ENCODE peak calls at places on chromosome 15, in eight cellular contexts. One of them, this sample, is unnamed.
A peak's percentile ranks its signal among the peaks of the same experiment; 100 is the strongest.

GRCh38 chr15:62444104-62445027 is 279.3 kb upstream of the C2CD4B start:
- DNase-seq in esophagus muscularis mucosa: no peak
- DNase-seq in hypothalamus: no peak
- DNase-seq in GM10248: no peak
- DNase-seq in cardiac muscle cell: no peak
- DNase-seq in left cardiac atrium: no peak
- DNase-seq in NCI-H2171 treated with DMSO at 0.1 percent for 48 hours: peak; percentile 23
- DNase-seq in WERI-Rb-1: no peak
- DNase-seq in this sample: peak; percentile 87

GRCh38 chr15:101167366-101167790 is 84.5 kb downstream of the CHSY1 start:
- DNase-seq in esophagus muscularis mucosa: no peak
- DNase-seq in GM10248: no peak
- DNase-seq in hypothalamus: no peak
- DNase-seq in WERI-Rb-1: no peak
- DNase-seq in cardiac muscle cell: no peak
- DNase-seq in left cardiac atrium: no peak
- DNase-seq in NCI-H2171 treated with DMSO at 0.1 percent for 48 hours: no peak
- DNase-seq in this sample: no peak

GRCh38 chr15:48541659-48542334 is 103.7 kb downstream of the FBN1 start:
- DNase-seq in WERI-Rb-1: no peak
- DNase-seq in cardiac muscle cell: no peak
- DNase-seq in NCI-H2171 treated with DMSO at 0.1 percent for 48 hours: no peak
- DNase-seq in GM10248: peak; percentile 34
- DNase-seq in hypothalamus: no peak
- DNase-seq in esophagus muscularis mucosa: no peak
- DNase-seq in left cardiac atrium: no peak
- DNase-seq in this sample: peak; percentile 64

GRCh38 chr15:59701880-59702279 is 12.8 kb upstream of the BNIP2 start:
- DNase-seq in WERI-Rb-1: peak; percentile 62
- DNase-seq in GM10248: no peak
- DNase-seq in esophagus muscularis mucosa: no peak
- DNase-seq in hypothalamus: no peak
- DNase-seq in left cardiac atrium: no peak
- DNase-seq in NCI-H2171 treated with DMSO at 0.1 percent for 48 hours: no peak
- DNase-seq in cardiac muscle cell: no peak
- DNase-seq in this sample: no peak

GRCh38 chr15:99447497-99448371 is 118.0 kb upstream of the MEF2A start:
- DNase-seq in GM10248: peak; percentile 37
- DNase-seq in WERI-Rb-1: peak; percentile 61
- DNase-seq in NCI-H2171 treated with DMSO at 0.1 percent for 48 hours: peak; percentile 41
- DNase-seq in left cardiac atrium: no peak
- DNase-seq in esophagus muscularis mucosa: no peak
- DNase-seq in cardiac muscle cell: no peak
- DNase-seq in hypothalamus: no peak
- DNase-seq in this sample: no peak

GRCh38 chr15:80667895-80668430 is 27.1 kb upstream of the ABHD17C start:
- DNase-seq in GM10248: no peak
- DNase-seq in cardiac muscle cell: no peak
- DNase-seq in hypothalamus: no peak
- DNase-seq in left cardiac atrium: no peak
- DNase-seq in NCI-H2171 treated with DMSO at 0.1 percent for 48 hours: no peak
- DNase-seq in WERI-Rb-1: no peak
- DNase-seq in esophagus muscularis mucosa: no peak
- DNase-seq in this sample: no peak

GRCh38 chr15:43872416-43873020 is 45.7 kb downstream of the WDR76 start:
- DNase-seq in left cardiac atrium: peak; percentile 46
- DNase-seq in GM10248: peak; percentile 32
- DNase-seq in hypothalamus: peak; percentile 20
- DNase-seq in esophagus muscularis mucosa: no peak
- DNase-seq in WERI-Rb-1: peak; percentile 49
- DNase-seq in cardiac muscle cell: peak; percentile 90
- DNase-seq in NCI-H2171 treated with DMSO at 0.1 percent for 48 hours: peak; percentile 63
- DNase-seq in this sample: peak; percentile 8

GRCh38 chr15:64483749-64484148 is 23.4 kb downstream of the ZNF609 start:
- DNase-seq in NCI-H2171 treated with DMSO at 0.1 percent for 48 hours: no peak
- DNase-seq in esophagus muscularis mucosa: no peak
- DNase-seq in left cardiac atrium: no peak
- DNase-seq in WERI-Rb-1: no peak
- DNase-seq in GM10248: no peak
- DNase-seq in cardiac muscle cell: no peak
- DNase-seq in hypothalamus: no peak
- DNase-seq in this sample: no peak

GRCh38 chr15:78209646-78210348 is 24.6 kb downstream of the ACSBG1 start:
- DNase-seq in esophagus muscularis mucosa: no peak
- DNase-seq in WERI-Rb-1: no peak
- DNase-seq in NCI-H2171 treated with DMSO at 0.1 percent for 48 hours: no peak
- DNase-seq in GM10248: no peak
- DNase-seq in left cardiac atrium: peak; percentile 71
- DNase-seq in cardiac muscle cell: no peak
- DNase-seq in hypothalamus: no peak
- DNase-seq in this sample: no peak

GRCh38 chr15:91348812-91349500 is 248.9 kb downstream of the SV2B start:
- DNase-seq in NCI-H2171 treated with DMSO at 0.1 percent for 48 hours: no peak
- DNase-seq in GM10248: no peak
- DNase-seq in hypothalamus: no peak
- DNase-seq in WERI-Rb-1: no peak
- DNase-seq in cardiac muscle cell: no peak
- DNase-seq in esophagus muscularis mucosa: no peak
- DNase-seq in left cardiac atrium: no peak
- DNase-seq in this sample: peak; percentile 54

GRCh38 chr15:53351373-53351772 is 408.1 kb downstream of the WDR72 start:
- DNase-seq in GM10248: no peak
- DNase-seq in left cardiac atrium: no peak
- DNase-seq in cardiac muscle cell: no peak
- DNase-seq in NCI-H2171 treated with DMSO at 0.1 percent for 48 hours: no peak
- DNase-seq in WERI-Rb-1: no peak
- DNase-seq in hypothalamus: no peak
- DNase-seq in esophagus muscularis mucosa: no peak
- DNase-seq in this sample: no peak

GRCh38 chr15:95215016-95215415 is 983.7 kb downstream of the MCTP2 start:
- DNase-seq in GM10248: no peak
- DNase-seq in WERI-Rb-1: no peak
- DNase-seq in cardiac muscle cell: no peak
- DNase-seq in esophagus muscularis mucosa: no peak
- DNase-seq in left cardiac atrium: no peak
- DNase-seq in hypothalamus: no peak
- DNase-seq in NCI-H2171 treated with DMSO at 0.1 percent for 48 hours: no peak
- DNase-seq in this sample: no peak

GRCh38 chr15:60426870-60427528 is 29.2 kb upstream of the ANXA2 start:
- DNase-seq in esophagus muscularis mucosa: no peak
- DNase-seq in cardiac muscle cell: no peak
- DNase-seq in WERI-Rb-1: no peak
- DNase-seq in GM10248: no peak
- DNase-seq in left cardiac atrium: no peak
- DNase-seq in hypothalamus: no peak
- DNase-seq in NCI-H2171 treated with DMSO at 0.1 percent for 48 hours: no peak
- DNase-seq in this sample: no peak

GRCh38 chr15:77966540-77967290 is 110.8 kb downstream of the TBC1D2B start:
- DNase-seq in cardiac muscle cell: peak; percentile 42
- DNase-seq in hypothalamus: peak; percentile 23
- DNase-seq in GM10248: peak; percentile 67
- DNase-seq in WERI-Rb-1: peak; percentile 64
- DNase-seq in NCI-H2171 treated with DMSO at 0.1 percent for 48 hours: peak; percentile 44
- DNase-seq in esophagus muscularis mucosa: no peak
- DNase-seq in left cardiac atrium: no peak
- DNase-seq in this sample: no peak

GRCh38 chr15:31457161-31457560 is 130.5 kb downstream of the KLF13 start:
- DNase-seq in cardiac muscle cell: no peak
- DNase-seq in hypothalamus: no peak
- DNase-seq in esophagus muscularis mucosa: no peak
- DNase-seq in NCI-H2171 treated with DMSO at 0.1 percent for 48 hours: no peak
- DNase-seq in left cardiac atrium: no peak
- DNase-seq in WERI-Rb-1: no peak
- DNase-seq in GM10248: no peak
- DNase-seq in this sample: no peak

GRCh38 chr15:78002996-78003395 is 74.5 kb downstream of the TBC1D2B start:
- DNase-seq in NCI-H2171 treated with DMSO at 0.1 percent for 48 hours: no peak
- DNase-seq in hypothalamus: no peak
- DNase-seq in esophagus muscularis mucosa: no peak
- DNase-seq in WERI-Rb-1: no peak
- DNase-seq in cardiac muscle cell: no peak
- DNase-seq in left cardiac atrium: no peak
- DNase-seq in GM10248: no peak
- DNase-seq in this sample: no peak

GRCh38 chr15:25742008-25742407 is 121.1 kb downstream of the ATP10A start:
- DNase-seq in GM10248: no peak
- DNase-seq in WERI-Rb-1: no peak
- DNase-seq in hypothalamus: peak; percentile 55
- DNase-seq in left cardiac atrium: no peak
- DNase-seq in esophagus muscularis mucosa: no peak
- DNase-seq in cardiac muscle cell: no peak
- DNase-seq in NCI-H2171 treated with DMSO at 0.1 percent for 48 hours: no peak
- DNase-seq in this sample: no peak

GRCh38 chr15:57284535-57284934 is 91.8 kb upstream of the CGNL1 start:
- DNase-seq in WERI-Rb-1: no peak
- DNase-seq in GM10248: no peak
- DNase-seq in esophagus muscularis mucosa: no peak
- DNase-seq in cardiac muscle cell: no peak
- DNase-seq in hypothalamus: no peak
- DNase-seq in NCI-H2171 treated with DMSO at 0.1 percent for 48 hours: no peak
- DNase-seq in left cardiac atrium: no peak
- DNase-seq in this sample: no peak

GRCh38 chr15:25022233-25022632 is 67.4 kb downstream of the SNRPN start:
- DNase-seq in WERI-Rb-1: no peak
- DNase-seq in hypothalamus: no peak
- DNase-seq in GM10248: no peak
- DNase-seq in left cardiac atrium: no peak
- DNase-seq in esophagus muscularis mucosa: no peak
- DNase-seq in NCI-H2171 treated with DMSO at 0.1 percent for 48 hours: no peak
- DNase-seq in cardiac muscle cell: no peak
- DNase-seq in this sample: no peak

GRCh38 chr15:70057931-70058641 is 39.6 kb downstream of the TLE3 start:
- DNase-seq in left cardiac atrium: no peak
- DNase-seq in hypothalamus: no peak
- DNase-seq in WERI-Rb-1: no peak
- DNase-seq in GM10248: no peak
- DNase-seq in esophagus muscularis mucosa: no peak
- DNase-seq in NCI-H2171 treated with DMSO at 0.1 percent for 48 hours: no peak
- DNase-seq in cardiac muscle cell: no peak
- DNase-seq in this sample: no peak

GRCh38 chr15:100244796-100245495 is 96.8 kb downstream of the ADAMTS17 start:
- DNase-seq in WERI-Rb-1: no peak
- DNase-seq in cardiac muscle cell: no peak
- DNase-seq in esophagus muscularis mucosa: no peak
- DNase-seq in left cardiac atrium: no peak
- DNase-seq in GM10248: no peak
- DNase-seq in NCI-H2171 treated with DMSO at 0.1 percent for 48 hours: no peak
- DNase-seq in hypothalamus: no peak
- DNase-seq in this sample: no peak

GRCh38 chr15:61929452-61929851 is 130.8 kb downstream of the VPS13C start:
- DNase-seq in WERI-Rb-1: no peak
- DNase-seq in esophagus muscularis mucosa: no peak
- DNase-seq in NCI-H2171 treated with DMSO at 0.1 percent for 48 hours: no peak
- DNase-seq in hypothalamus: no peak
- DNase-seq in GM10248: no peak
- DNase-seq in left cardiac atrium: no peak
- DNase-seq in cardiac muscle cell: no peak
- DNase-seq in this sample: no peak